ENCODE peak calls at places on chromosomes 11 and 22, in five cellular contexts. W is mammary epithelial cell; J is body of pancreas; Y is astrocyte; T is CD4-positive, alpha-beta memory T cell. N is an unnamed sample.

GRCh38 chr11:2581931-2582435 is 117.8 kb downstream of the KCNQ1OT1 start:
- DNase-seq in W (no peak), J (peak; percentile 4), Y (no peak), T (no peak), N (no peak)

GRCh38 chr22:37401401-37401859 is 25.8 kb downstream of the ELFN2 start:
- DNase-seq in W (no peak), J (peak; percentile 21), Y (peak; percentile 53), T (no peak), N (no peak)

GRCh38 chr22:29994941-29995340 is 85.3 kb upstream of the HORMAD2 start:
- DNase-seq in W (no peak), J (no peak), Y (peak; percentile 40), T (no peak), N (peak; percentile 39)

GRCh38 chr22:29203883-29204282 is 1.8 kb upstream of the EMID1 start:
- DNase-seq in W (no peak), J (no peak), Y (no peak), T (no peak), N (no peak)

GRCh38 chr11:63999349-64000025 is 13.2 kb downstream of the OTUB1 start:
- DNase-seq in W (peak; percentile 89), J (peak; percentile 45), Y (peak; percentile 42), T (peak; percentile 60), N (no peak)

GRCh38 chr11:44315947-44316387 is 6.0 kb upstream of the ALX4 start:
- DNase-seq in W (peak; percentile 31), J (peak; percentile 29), Y (no peak), T (no peak), N (peak; percentile 68)

GRCh38 chr11:100830978-100831732 is 144.1 kb downstream of the ARHGAP42 start:
- DNase-seq in W (peak; percentile 49), J (no peak), Y (peak; percentile 68), T (no peak), N (peak; percentile 17)

GRCh38 chr11:105937738-105938137 is 84.3 kb downstream of the MSANTD4 start:
- DNase-seq in W (peak; percentile 12), J (no peak), Y (peak; percentile 50), T (no peak), N (peak; percentile 38)

GRCh38 chr11:115678942-115679341 is 174.7 kb upstream of the CADM1 start:
- DNase-seq in W (no peak), J (no peak), Y (no peak), T (no peak), N (no peak)
- H3K36me3 ChIP-seq in W (no peaks in the 10 kb centered on the region), J (no peaks in the 10 kb centered on the region), Y (no peaks in the 10 kb centered on the region), T (no peaks in the 10 kb centered on the region), N (no peaks in the 10 kb centered on the region)

DNA sequence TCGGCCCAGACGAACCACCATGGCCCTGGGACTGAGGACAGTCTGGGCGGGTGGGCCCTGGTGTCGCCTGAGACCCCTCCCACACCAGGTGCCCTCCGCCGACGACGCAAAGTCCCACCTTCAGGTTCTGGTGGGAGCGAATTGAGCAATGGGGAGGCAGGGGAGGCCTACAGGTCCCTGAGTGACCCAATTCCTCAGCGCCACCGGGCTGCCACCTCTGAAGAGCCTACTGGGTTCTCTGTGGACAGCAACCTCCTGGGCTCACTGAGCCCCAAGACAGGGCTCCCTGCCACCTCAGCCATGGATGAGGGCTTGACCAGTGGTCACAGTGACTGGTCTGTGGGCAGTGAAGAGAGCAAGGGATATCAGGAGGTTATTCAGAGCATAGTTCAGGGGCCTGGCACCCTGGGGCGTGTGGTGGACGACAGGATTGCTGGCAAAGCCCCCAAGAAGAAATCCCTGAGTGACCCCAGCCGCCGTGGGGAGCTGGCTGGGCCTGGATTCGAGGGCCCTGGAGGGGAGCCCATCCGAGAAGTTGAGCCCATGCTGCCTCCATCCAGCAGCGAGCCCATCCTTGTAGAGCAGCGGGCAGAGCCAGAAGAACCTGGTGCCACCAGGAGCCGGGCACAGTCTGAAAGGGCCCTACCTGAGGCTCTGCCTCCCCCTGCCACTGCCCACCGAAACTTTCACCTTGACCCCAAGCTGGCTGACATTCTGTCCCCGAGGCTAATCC is 2.8 kb downstream of the ARHGEF17 start:
- DNase-seq in W (no peak), J (no peak), Y (no peak), T (no peak), N (no peak)
- H3K4me3 ChIP-seq in W (no peak overlapping the region), J (no peak overlapping the region), Y (peak overlapping the region; percentile 49), T (no peak overlapping the region), N (peak overlapping the region; percentile 19)

DNA sequence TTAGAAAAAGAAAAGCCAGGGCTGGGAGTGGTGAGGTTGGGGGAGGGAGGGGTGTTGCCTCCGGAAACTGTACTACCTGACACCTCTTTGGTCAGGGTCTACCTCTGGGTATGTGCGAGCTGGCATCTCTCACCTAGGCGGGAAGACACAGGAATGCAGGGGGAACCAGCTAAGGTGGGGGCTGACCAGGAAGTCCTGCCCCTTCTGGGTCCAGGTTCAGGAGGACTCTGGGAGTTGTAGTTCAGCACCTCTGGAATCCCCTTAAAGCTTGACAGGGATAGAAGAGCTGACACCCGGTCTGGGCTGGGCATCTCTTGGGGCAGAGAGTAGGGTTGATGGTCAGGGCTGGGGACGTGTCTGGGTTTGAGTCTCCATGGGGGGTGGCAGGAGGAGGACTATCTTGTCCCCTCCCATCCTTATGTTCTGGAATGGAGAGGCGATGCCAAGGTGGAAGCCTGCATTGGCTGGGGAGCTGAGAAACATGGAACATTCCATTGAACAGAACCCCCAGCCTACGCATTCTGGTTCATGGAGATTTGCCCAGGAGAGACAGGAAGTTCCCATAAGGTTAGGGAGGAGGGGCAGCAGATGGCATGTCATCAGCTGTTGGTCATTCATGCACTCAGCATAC is 2.1 kb upstream of the KIAA1671 start:
- DNase-seq in W (peak; percentile 74), J (no peak), Y (peak; percentile 66), T (no peak), N (peak; percentile 50)
- H3K9me3 ChIP-seq in W (no peaks in the 10 kb centered on the region), J (no peaks in the 10 kb centered on the region), Y (no peaks in the 10 kb centered on the region), T (no peaks in the 10 kb centered on the region), N (no peaks in the 10 kb centered on the region)

DNA sequence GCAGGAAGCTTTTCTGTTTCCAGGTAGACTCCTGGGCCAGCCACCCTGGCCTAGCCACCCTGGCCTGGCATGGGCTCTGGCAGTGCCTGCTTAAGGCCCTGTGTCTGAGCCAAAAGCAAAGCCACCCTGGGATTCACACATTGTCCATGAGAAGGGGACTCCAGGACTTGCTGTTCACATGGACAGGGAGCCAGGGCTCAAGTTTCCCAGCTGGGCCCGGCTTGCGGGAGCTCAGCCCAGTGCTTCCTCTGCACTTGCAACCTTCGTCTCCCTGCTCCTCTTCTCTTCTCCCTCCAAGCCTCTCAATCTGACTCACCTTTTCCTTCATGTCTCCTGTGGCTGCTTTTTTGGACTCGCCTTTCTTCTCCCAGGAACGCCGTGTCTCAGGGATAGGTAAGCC is 130.3 kb downstream of the MICAL2 start:
- DNase-seq in W (no peak), J (no peak), Y (no peak), T (no peak), N (no peak)
- H3K36me3 ChIP-seq in W (peaks cover 74% of the 10 kb centered on the region), J (no peaks in the 10 kb centered on the region), Y (peaks cover 97% of the 10 kb centered on the region), T (peaks cover 8% of the 10 kb centered on the region), N (peaks cover 49% of the 10 kb centered on the region)

DNA sequence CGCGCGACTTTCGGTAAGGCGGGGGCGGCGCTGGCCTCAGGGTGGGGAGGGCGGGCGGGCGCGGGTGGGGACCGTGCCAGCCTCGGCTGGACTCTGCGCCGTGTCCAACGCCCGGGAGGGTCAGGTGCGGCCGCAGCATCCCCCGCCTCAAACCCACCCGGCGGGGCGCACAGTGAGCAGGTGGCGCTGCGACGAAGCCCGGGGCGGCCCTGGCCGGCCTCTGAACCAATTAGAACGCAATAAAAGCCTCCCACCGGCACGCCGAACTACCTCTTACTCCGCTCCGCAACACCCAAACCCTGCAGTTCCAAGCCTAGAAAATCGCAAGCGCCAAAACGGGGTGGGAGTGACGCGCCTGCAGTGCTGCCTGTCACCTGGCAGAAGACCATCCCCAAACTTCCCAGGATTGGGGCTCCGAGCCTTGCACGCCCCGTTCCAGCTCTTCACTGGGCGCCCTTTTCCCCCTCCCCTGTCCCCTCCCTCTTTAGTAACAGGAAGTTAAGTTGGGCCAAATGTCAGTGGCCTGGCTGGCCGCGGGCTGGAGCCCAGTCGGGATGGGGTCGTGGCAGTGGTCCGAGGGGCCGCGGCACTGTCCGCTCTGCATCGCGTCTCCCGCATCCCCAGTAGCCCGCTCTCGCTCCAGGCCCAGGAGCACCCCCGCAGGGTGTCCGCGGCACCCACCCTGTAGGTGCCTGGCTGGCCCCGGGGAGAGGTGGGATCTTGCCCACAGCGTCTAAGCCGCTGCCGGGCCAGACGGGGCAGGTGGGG is 508 bp downstream of the MICAL2 start:
- DNase-seq in W (peak; percentile 37), J (peak; percentile 45), Y (no peak), T (peak; percentile 19), N (peak; percentile 37)
- H3K4me3 ChIP-seq in W (peak overlapping the region; percentile 60), J (peak overlapping the region; percentile 66), Y (peak overlapping the region; percentile 81), T (peak overlapping the region; percentile 60), N (peak overlapping the region; percentile 71)

GRCh38 chr22:49322231-49322630 is 505.4 kb downstream of the BRD1 start:
- DNase-seq in W (no peak), J (no peak), Y (no peak), T (no peak), N (no peak)

GRCh38 chr22:49323751-49324415 is 503.8 kb downstream of the BRD1 start:
- DNase-seq in W (no peak), J (no peak), Y (no peak), T (no peak), N (no peak)

GRCh38 chr22:49322861-49323622 is 504.6 kb downstream of the BRD1 start:
- DNase-seq in W (no peak), J (no peak), Y (no peak), T (no peak), N (no peak)

GRCh38 chr22:49320714-49321476 is 506.8 kb downstream of the BRD1 start:
- DNase-seq in W (no peak), J (no peak), Y (no peak), T (no peak), N (no peak)

GRCh38 chr22:49321477-49322055 is 506.1 kb downstream of the BRD1 start:
- DNase-seq in W (no peak), J (no peak), Y (no peak), T (no peak), N (no peak)
- H3K9me3 ChIP-seq in W (peaks cover 37% of the 10 kb centered on the region), J (no peaks in the 10 kb centered on the region), Y (no peaks in the 10 kb centered on the region), T (no peaks in the 10 kb centered on the region), N (no peaks in the 10 kb centered on the region)

DNA sequence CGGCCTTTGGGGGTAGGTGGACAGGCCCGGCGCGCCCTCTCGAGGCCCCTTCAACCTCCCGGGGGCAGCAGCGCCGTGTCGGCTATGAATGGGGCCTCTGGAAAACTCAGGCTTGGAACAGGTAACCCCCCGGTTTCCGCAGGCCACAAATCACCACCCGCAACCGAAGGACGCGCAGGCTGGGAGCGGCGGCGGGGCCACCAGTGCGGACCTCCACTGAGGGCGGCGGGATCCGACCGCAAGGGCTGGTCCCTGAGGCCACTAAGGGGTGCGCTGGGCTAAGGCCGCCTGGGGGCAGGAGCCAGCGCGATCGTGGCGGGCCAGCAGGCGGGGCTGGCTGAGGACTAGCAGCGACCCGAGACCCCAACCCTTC is 695 bp upstream of the ATF4 start:
- DNase-seq in W (peak; percentile 64), J (peak; percentile 73), Y (no peak), T (no peak), N (peak; percentile 68)
- H3K36me3 ChIP-seq in W (peaks cover 35% of the 10 kb centered on the region), J (peaks cover 15% of the 10 kb centered on the region), Y (peaks cover 32% of the 10 kb centered on the region), T (peaks cover 45% of the 10 kb centered on the region), N (peaks cover 61% of the 10 kb centered on the region)

GRCh38 chr11:104898685-104899013 is 389 bp upstream of the CASP12 start:
- DNase-seq in W (no peak), J (no peak), Y (no peak), T (no peak), N (no peak)

GRCh38 chr11:104897891-104898684 is at the start of gene CASP12:
- DNase-seq in W (no peak), J (peak; percentile 10), Y (no peak), T (no peak), N (no peak)

GRCh38 chr11:104892723-104893511 is 5.3 kb downstream of the CASP12 start:
- DNase-seq in W (no peak), J (no peak), Y (peak; percentile 45), T (no peak), N (no peak)

GRCh38 chr11:104893876-104894275 is 4.4 kb downstream of the CASP12 start:
- DNase-seq in W (no peak), J (no peak), Y (no peak), T (no peak), N (no peak)

GRCh38 chr11:104895619-104896018 is 2.6 kb downstream of the CASP12 start:
- DNase-seq in W (no peak), J (no peak), Y (no peak), T (no peak), N (no peak)
- H3K4me3 ChIP-seq in W (no peak overlapping the region), J (no peak overlapping the region), Y (no peak overlapping the region), T (no peak overlapping the region), N (no peak overlapping the region)

N was measured in MG63.